ENCODE peak calls at places on chromosomes 12 and 14, in seven cellular contexts. T is NCI-H526 treated with DMSO at 0.1 percent for 48 hours; D is AG08396; L is naive thymus-derived CD8-positive, alpha-beta T cell; K is activated CD4-positive, alpha-beta T cell treated with anti-CD3 and anti-CD28 coated beads for 1 hour; N is stimulated activated CD8-positive, alpha-beta memory T cell treated with anti-CD3 and anti-CD28 coated beads, Interleukin-7, amount 100 ng/mL, for 4 hours; I is cardiac fibroblast. P is an unnamed sample.

GRCh38 chr12:106976668-106977067 is 10.3 kb downstream of the MTERF2 start:
- DNase-seq in D (no peak), N (no peak), T (no peak), L (no peak), I (no peak), K (no peak), P (no peak)

GRCh38 chr12:109016978-109017377 is 3.9 kb downstream of the SVOP start:
- DNase-seq in L (no peak), K (no peak), T (no peak), I (no peak), D (no peak), N (no peak), P (no peak)

GRCh38 chr12:73106296-73106695 is 834.1 kb downstream of the TRHDE start:
- DNase-seq in K (no peak), I (no peak), T (no peak), L (no peak), N (no peak), D (no peak), P (no peak)

GRCh38 chr14:35088514-35088913 is 33.3 kb downstream of the PPP2R3C start:
- DNase-seq in L (no peak), K (no peak), N (no peak), T (no peak), D (peak; percentile 4), I (no peak), P (no peak)

GRCh38 chr14:72023128-72024042 is 91.2 kb downstream of the RGS6 start:
- DNase-seq in N (no peak), L (no peak), K (no peak), T (no peak), D (no peak), I (no peak), P (no peak)

GRCh38 chr12:28869197-28869596 is 279.9 kb upstream of the FAR2 start:
- DNase-seq in N (no peak), T (no peak), K (no peak), I (peak; percentile 76), L (no peak), D (peak; percentile 19), P (peak; percentile 83)

GRCh38 chr12:49367381-49368239 is at the start of gene SPATS2:
- DNase-seq in N (no peak), L (no peak), D (peak; percentile 35), K (no peak), T (peak; percentile 58), I (peak; percentile 34), P (peak; percentile 52)

GRCh38 chr14:50605776-50606175 is 45.8 kb downstream of the ATL1 start:
- DNase-seq in K (no peak), I (peak; percentile 74), N (no peak), D (no peak), T (no peak), L (no peak), P (peak; percentile 64)

GRCh38 chr12:106227641-106228319 is 20.0 kb downstream of the CKAP4 start:
- DNase-seq in I (peak; percentile 20), L (peak; percentile 83), N (peak; percentile 63), T (no peak), K (peak; percentile 30), D (no peak), P (peak; percentile 24)

GRCh38 chr12:69136931-69137613 is 102.3 kb upstream of the CPSF6 start:
- DNase-seq in T (no peak), D (no peak), N (no peak), L (no peak), K (no peak), I (no peak), P (peak; percentile 14)

GRCh38 chr12:57521475-57522018 is 1.1 kb upstream of the MBD6 start:
- DNase-seq in L (peak; percentile 38), T (peak; percentile 23), I (peak; percentile 55), N (no peak), K (no peak), D (no peak), P (no peak)

GRCh38 chr12:1918081-1918874 is at the start of gene CACNA2D4:
- DNase-seq in L (no peak), N (no peak), D (peak; percentile 4), T (no peak), I (no peak), K (no peak), P (no peak)

GRCh38 chr14:32307881-32308582 is 21.1 kb upstream of the AKAP6 start:
- DNase-seq in L (no peak), D (no peak), T (peak; percentile 26), I (no peak), N (no peak), K (no peak), P (no peak)

GRCh38 chr12:100858658-100859057 is 64.1 kb downstream of the ANO4 start:
- DNase-seq in T (no peak), N (no peak), I (peak; percentile 5), D (no peak), L (no peak), K (no peak), P (peak; percentile 10)

GRCh38 chr12:80622271-80622670 is 85.2 kb upstream of the MYF6 start:
- DNase-seq in L (no peak), N (no peak), K (no peak), T (no peak), I (no peak), D (no peak), P (peak; percentile 8)

GRCh38 chr12:22738945-22739344 is 114.0 kb downstream of the ETNK1 start:
- DNase-seq in T (no peak), D (no peak), K (no peak), L (no peak), I (no peak), N (no peak), P (peak; percentile 78)